ENCODE peak calls at places on chromosomes 2 and 18, in four cellular contexts. C is A549, H is K562, F is GM12878. M is an unnamed sample.

GRCh38 chr2:238097988-238098853 is 1.9 kb upstream of the ESPNL start:
- DNase-seq in H (peak), F (no peak), C (peak), M (no peak)

GRCh38 chr2:126425943-126426342 is 230.0 kb upstream of the GYPC start:
- DNase-seq in C (no peak), F (no peak), H (no peak), M (no peak)

GRCh38 chr2:232341061-232341738 is 37.4 kb upstream of the ALPP start:
- DNase-seq in F (no peak), H (no peak), C (no peak), M (no peak)

GRCh38 chr2:60898567-60898966 is 17.2 kb downstream of the REL start:
- DNase-seq in F (no peak), C (no peak), H (no peak), M (no peak)

GRCh38 chr2:74841663-74842062 is 7.7 kb downstream of the HK2 start:
- DNase-seq in H (no peak), F (no peak), C (no peak), M (no peak)

GRCh38 chr18:35754464-35754863 is 172.9 kb downstream of the GALNT1 start:
- DNase-seq in H (no peak), F (no peak), C (no peak), M (no peak)

GRCh38 chr2:85436836-85437487 is 18.4 kb downstream of the SH2D6 start:
- DNase-seq in F (no peak), H (no peak), C (no peak), M (no peak)

GRCh38 chr2:158753561-158754302 is 41.4 kb upstream of the DAPL1 start:
- DNase-seq in F (no peak), H (peak), C (peak), M (peak)

GRCh38 chr2:240405654-240406313 is 29.7 kb upstream of the GPC1 start:
- DNase-seq in H (no peak), F (no peak), C (no peak), M (no peak)

GRCh38 chr2:47088371-47089082 is 66.6 kb downstream of the STPG4 start:
- DNase-seq in C (no peak), H (peak), F (no peak), M (peak)

GRCh38 chr2:38508311-38509039 is 94.3 kb downstream of the HNRNPLL start:
- DNase-seq in F (peak), H (peak), C (peak), M (peak)

GRCh38 chr2:64779117-64779690 is 125.5 kb upstream of the SERTAD2 start:
- DNase-seq in C (peak), F (no peak), H (no peak), M (no peak)

GRCh38 chr2:31079665-31080064 is 58.6 kb downstream of the GALNT14 start:
- DNase-seq in C (no peak), F (no peak), H (peak), M (peak)

GRCh38 chr2:45890094-45890646 is 238.7 kb downstream of the PRKCE start:
- DNase-seq in C (no peak), H (no peak), F (no peak), M (no peak)

GRCh38 chr2:974454-974853 is 23.8 kb downstream of the SNTG2 start:
- DNase-seq in H (no peak), F (no peak), C (no peak), M (no peak)

GRCh38 chr2:69138247-69138754 is 125.3 kb downstream of the ANTXR1 start:
- DNase-seq in C (peak), H (no peak), F (no peak), M (no peak)

GRCh38 chr18:13439475-13439874 is 220.9 kb downstream of the LDLRAD4 start:
- DNase-seq in F (no peak), C (no peak), H (no peak), M (no peak)

GRCh38 chr2:18214936-18215335 is 336.5 kb downstream of the KCNS3 start:
- DNase-seq in F (no peak), H (no peak), C (no peak), M (no peak)

GRCh38 chr2:220504890-220505564 is 877.6 kb downstream of the SLC4A3 start:
- DNase-seq in H (no peak), C (peak), F (no peak), M (peak)

GRCh38 chr2:222404126-222404891 is 20.0 kb upstream of the SGPP2 start:
- DNase-seq in H (no peak), F (no peak), C (no peak), M (no peak)

GRCh38 chr2:50591642-50592041 is 440.3 kb downstream of the NRXN1 start:
- DNase-seq in H (no peak), F (no peak), C (no peak), M (no peak)

GRCh38 chr2:43464546-43464945 is 131.3 kb downstream of the THADA start:
- DNase-seq in C (no peak), F (no peak), H (no peak), M (no peak)

GRCh38 chr2:112876971-112877361 is 34.0 kb upstream of the IL37 start:
- DNase-seq in F (no peak), H (no peak), C (no peak), M (no peak)

GRCh38 chr2:162063899-162064298 is 10.1 kb downstream of the DPP4 start:
- DNase-seq in H (no peak), C (no peak), F (no peak), M (no peak)

GRCh38 chr2:217614498-217614897 is 388.3 kb downstream of the TNS1 start:
- DNase-seq in F (peak), H (no peak), C (no peak), M (no peak)

GRCh38 chr2:79124907-79125720 is 4.8 kb downstream of the REG1A start:
- DNase-seq in H (no peak), C (no peak), F (no peak), M (no peak)

GRCh38 chr2:206982360-206982759 is 43.0 kb downstream of the CPO start:
- DNase-seq in F (no peak), C (no peak), H (no peak), M (no peak)

GRCh38 chr2:122481717-122482116 is 726.3 kb downstream of the TSN start:
- DNase-seq in H (no peak), F (no peak), C (no peak), M (no peak)

GRCh38 chr2:215843579-215843978 is 169.8 kb downstream of the MREG start:
- DNase-seq in F (no peak), C (peak), H (no peak), M (peak)

GRCh38 chr18:48878471-48878870 is 72.3 kb downstream of the SMAD7 start:
- DNase-seq in F (no peak), H (peak), C (no peak), M (peak)
- TF ChIP-seq POLR2AphosphoS2 in F (no peak), H (no peak), C (no peak), M (no peak)

GRCh38 chr2:29106980-29107388 is 8.2 kb upstream of the CLIP4 start:
- DNase-seq in C (no peak), H (no peak), F (no peak), M (peak)

GRCh38 chr2:29110916-29111315 is 4.3 kb upstream of the CLIP4 start:
- DNase-seq in F (no peak), H (no peak), C (no peak), M (no peak)

GRCh38 chr2:29106241-29106640 is 9.0 kb upstream of the CLIP4 start:
- DNase-seq in C (no peak), H (no peak), F (no peak), M (no peak)

GRCh38 chr2:29109246-29109645 is 6.0 kb upstream of the CLIP4 start:
- DNase-seq in C (no peak), F (no peak), H (no peak), M (no peak)

DNA sequence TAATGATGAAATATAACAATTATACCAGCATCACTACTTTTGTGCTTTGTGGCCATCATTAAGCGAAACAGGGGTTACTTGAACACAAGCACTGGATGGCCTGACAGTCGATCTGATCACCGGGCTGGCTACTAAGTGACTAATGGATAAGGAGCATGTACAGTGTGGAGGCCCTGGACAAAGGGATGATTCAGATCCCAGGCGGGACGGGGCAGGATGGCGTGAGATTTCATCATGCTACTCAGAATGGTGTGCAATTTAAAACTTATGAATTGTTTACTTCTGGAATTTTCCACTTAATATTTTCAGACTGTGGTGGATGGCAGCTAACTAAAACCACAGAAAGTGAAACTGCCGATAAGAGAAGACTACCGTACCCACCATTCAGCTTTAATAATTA is 7.0 kb upstream of the CLIP4 start:
- DNase-seq in H (peak), C (peak), F (no peak), M (peak)
- TF ChIP-seq RFX5 in H (no peak), C (no peak), F (no peak), M (no peak)

DNA sequence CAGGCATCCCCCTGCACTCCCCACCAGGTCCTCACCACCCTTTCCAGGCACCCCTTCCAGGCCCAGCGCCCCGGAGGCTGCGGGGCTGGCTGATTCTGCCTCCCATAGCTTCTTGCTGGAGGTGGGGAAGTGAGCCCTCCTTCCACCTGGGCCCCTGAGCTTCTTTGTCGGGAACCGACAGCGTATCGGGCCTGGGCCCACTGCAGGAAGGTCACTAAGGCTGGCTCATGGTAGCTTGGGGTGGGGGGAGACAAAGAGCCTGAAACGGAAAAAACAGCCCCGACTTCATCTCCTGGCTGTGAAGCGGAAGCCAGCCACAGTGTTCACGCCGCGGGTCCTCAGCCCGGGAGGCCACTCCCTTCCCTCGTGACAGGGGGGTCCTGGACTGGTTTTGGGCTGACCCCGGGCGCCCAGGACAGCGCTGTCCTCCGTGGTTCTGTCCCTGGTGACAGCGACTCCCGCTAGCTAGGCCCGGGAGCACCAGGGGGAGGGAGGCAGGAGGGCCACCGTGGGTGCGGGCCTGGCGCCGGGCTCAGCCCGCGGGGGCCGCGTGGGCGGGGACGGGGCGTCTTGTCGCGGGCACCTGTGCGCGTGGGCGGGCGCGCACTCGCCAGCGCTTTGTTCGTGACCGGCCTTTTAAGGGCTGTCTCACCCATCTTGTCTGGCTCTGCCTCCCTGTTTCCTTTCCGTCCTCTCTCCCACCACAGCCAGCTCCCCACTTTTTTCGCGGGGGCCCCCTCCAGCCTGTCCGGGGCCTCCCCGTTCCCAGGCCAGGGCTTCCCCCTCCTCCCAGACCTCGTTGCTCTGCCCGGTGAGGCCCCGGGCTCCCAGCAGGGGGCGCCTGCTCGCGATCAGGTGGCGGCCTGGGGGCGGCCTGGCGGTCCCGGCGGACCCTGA is 64.9 kb downstream of the DNMT3A start:
- DNase-seq in F (no peak), H (peak), C (no peak), M (no peak)
- TF ChIP-seq POLR2AphosphoS2 in F (no peak), H (no peak), C (no peak), M (no peak)

DNA sequence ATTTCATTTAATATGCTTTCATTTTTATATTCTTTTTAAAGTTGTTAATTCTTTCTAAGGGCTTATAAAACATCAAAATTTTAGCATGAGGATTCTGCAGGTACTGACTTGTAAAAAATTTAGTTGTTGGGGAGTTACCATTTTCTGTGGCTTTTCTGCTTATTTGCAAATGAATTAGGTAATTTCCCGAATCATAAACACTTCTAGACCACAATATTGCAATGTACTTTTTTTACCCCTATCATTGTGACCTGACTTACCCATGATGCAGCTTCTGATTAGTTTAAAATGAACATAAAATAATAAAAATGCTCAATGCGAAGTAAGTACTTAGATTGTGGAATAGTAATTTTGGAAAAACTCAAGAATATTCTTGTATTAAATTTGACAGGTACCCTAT is 11.4 kb downstream of the ARL6IP6 start:
- DNase-seq in C (no peak), H (no peak), F (no peak), M (no peak)
- TF ChIP-seq RFX5 in C (no peak), H (no peak), F (no peak), M (no peak)

GRCh38 chr18:76365561-76365960 is 129.5 kb downstream of the ZNF516 start:
- DNase-seq in C (no peak), H (no peak), F (no peak), M (no peak)

GRCh38 chr18:76364282-76365259 is 130.5 kb downstream of the ZNF516 start:
- DNase-seq in C (no peak), H (no peak), F (peak), M (no peak)

GRCh38 chr18:76359909-76360308 is 135.1 kb downstream of the ZNF516 start:
- DNase-seq in F (no peak), C (no peak), H (no peak), M (no peak)

GRCh38 chr18:76361219-76361618 is 133.8 kb downstream of the ZNF516 start:
- DNase-seq in F (no peak), H (no peak), C (no peak), M (no peak)

GRCh38 chr18:76363451-76364120 is 131.5 kb downstream of the ZNF516 start:
- DNase-seq in F (no peak), C (no peak), H (no peak), M (peak)
- TF ChIP-seq POLR2AphosphoS2 in F (no peak), C (no peak), H (no peak), M (no peak)

GRCh38 chr2:105754011-105754410 is 9.3 kb downstream of the NCK2 start:
- DNase-seq in C (no peak), F (no peak), H (no peak), M (no peak)
- TF ChIP-seq RFX5 in C (no peak), F (no peak), H (no peak), M (no peak)

GRCh38 chr2:77087987-77088414 is 434.2 kb downstream of the LRRTM4 start:
- DNase-seq in C (no peak), H (no peak), F (no peak), M (no peak)
- TF ChIP-seq POLR2AphosphoS2 in C (no peak), H (no peak), F (no peak), M (no peak)

GRCh38 chr2:6202756-6203155 is 510.6 kb downstream of the SOX11 start:
- DNase-seq in C (no peak), H (no peak), F (no peak), M (no peak)

GRCh38 chr2:6203297-6203959 is 511.2 kb downstream of the SOX11 start:
- DNase-seq in F (no peak), H (no peak), C (no peak), M (no peak)
- TF ChIP-seq RFX5 in F (no peak), H (no peak), C (no peak), M (no peak)

GRCh38 chr18:10908760-10909159 is 240.6 kb downstream of the PIEZO2 start:
- DNase-seq in C (no peak), H (no peak), F (no peak), M (peak)

GRCh38 chr18:10907749-10908148 is 241.6 kb downstream of the PIEZO2 start:
- DNase-seq in F (no peak), C (no peak), H (no peak), M (no peak)

GRCh38 chr18:10916865-10917264 is 232.5 kb downstream of the PIEZO2 start:
- DNase-seq in H (no peak), F (no peak), C (no peak), M (peak)

GRCh38 chr18:10916387-10916786 is 233.0 kb downstream of the PIEZO2 start:
- DNase-seq in H (no peak), F (no peak), C (no peak), M (no peak)

GRCh38 chr18:10912790-10913560 is 236.4 kb downstream of the PIEZO2 start:
- DNase-seq in F (no peak), C (no peak), H (no peak), M (peak)
- TF ChIP-seq POLR2AphosphoS2 in F (no peak), C (no peak), H (no peak), M (no peak)

M was measured in HepG2.